ENCODE peak calls at places on chromosome 21, in nine cellular contexts. Q is stomach, U is neural progenitor cell, R is nephron progenitor cell, N is cardiac fibroblast, V is lower leg skin, B is body of pancreas, D is AG10803, A is AG04450. Z is an unnamed sample.

GRCh38 chr21:35256468-35256988 is 207.4 kb upstream of the RUNX1 start:
- DNase-seq in Q (peak), U (peak), R (no peak), N (peak), V (peak), B (peak), D (peak), A (peak), Z (peak)

GRCh38 chr21:28294046-28294445 is 698.6 kb downstream of the LTN1 start:
- DNase-seq in Q (no peak), U (no peak), R (no peak), N (peak), V (no peak), B (no peak), D (peak), A (no peak), Z (no peak)

GRCh38 chr21:42414928-42415769 is 11.4 kb downstream of the UBASH3A start:
- DNase-seq in Q (peak), U (no peak), R (no peak), N (peak), V (no peak), B (no peak), D (no peak), A (no peak), Z (no peak)

GRCh38 chr21:26070822-26071425 is 99.6 kb downstream of the APP start:
- DNase-seq in Q (no peak), U (peak), R (peak), N (peak), V (no peak), B (no peak), D (peak), A (no peak), Z (no peak)

GRCh38 chr21:28111151-28111619 is 881.5 kb downstream of the LTN1 start:
- DNase-seq in Q (no peak), U (no peak), R (peak), N (peak), V (no peak), B (peak), D (peak), A (peak), Z (no peak)

GRCh38 chr21:43025636-43026180 is 49.9 kb downstream of the CBS start:
- DNase-seq in Q (no peak), U (peak), R (no peak), N (peak), V (no peak), B (no peak), D (peak), A (peak), Z (no peak)

GRCh38 chr21:41899431-41900202 is 20.5 kb upstream of the PRDM15 start:
- DNase-seq in Q (no peak), U (no peak), R (no peak), N (no peak), V (no peak), B (no peak), D (no peak), A (no peak), Z (no peak)

GRCh38 chr21:25837545-25838263 is 102.9 kb downstream of the GABPA start:
- DNase-seq in Q (no peak), U (no peak), R (no peak), N (peak), V (no peak), B (no peak), D (peak), A (peak), Z (no peak)

GRCh38 chr21:42063206-42063577 is 7.9 kb upstream of the UMODL1 start:
- DNase-seq in Q (peak), U (no peak), R (no peak), N (no peak), V (no peak), B (peak), D (no peak), A (no peak), Z (no peak)

GRCh38 chr21:31873275-31873695 is 465 bp downstream of the HUNK start:
- DNase-seq in Q (no peak), U (peak), R (peak), N (no peak), V (peak), B (no peak), D (no peak), A (no peak), Z (no peak)

GRCh38 chr21:25872271-25872670 is 137.5 kb downstream of the GABPA start:
- DNase-seq in Q (no peak), U (peak), R (no peak), N (no peak), V (no peak), B (no peak), D (no peak), A (no peak), Z (no peak)

GRCh38 chr21:28781602-28782274 is 210.9 kb downstream of the LTN1 start:
- DNase-seq in Q (no peak), U (peak), R (no peak), N (peak), V (no peak), B (no peak), D (peak), A (no peak), Z (no peak)

GRCh38 chr21:31161157-31161556 is 122.9 kb upstream of the KRTAP19-8 start:
- DNase-seq in Q (no peak), U (peak), R (peak), N (no peak), V (no peak), B (no peak), D (peak), A (no peak), Z (no peak)

GRCh38 chr21:15752763-15753407 is 23.1 kb downstream of the USP25 start:
- DNase-seq in Q (no peak), U (peak), R (no peak), N (no peak), V (no peak), B (no peak), D (no peak), A (no peak), Z (no peak)

GRCh38 chr21:35814858-35815619 is 245.3 kb downstream of the SETD4 start:
- DNase-seq in Q (no peak), U (no peak), R (no peak), N (no peak), V (no peak), B (no peak), D (peak), A (no peak), Z (no peak)

GRCh38 chr21:31447477-31447876 is 103.4 kb upstream of the TIAM1 start:
- DNase-seq in Q (no peak), U (no peak), R (no peak), N (peak), V (no peak), B (no peak), D (peak), A (no peak), Z (no peak)

GRCh38 chr21:37620401-37620800 is 253.8 kb downstream of the DYRK1A start:
- DNase-seq in Q (no peak), U (no peak), R (no peak), N (peak), V (no peak), B (no peak), D (peak), A (no peak), Z (no peak)

GRCh38 chr21:36145259-36145658 is 10.4 kb downstream of the CBR3 start:
- DNase-seq in Q (no peak), U (no peak), R (no peak), N (no peak), V (no peak), B (no peak), D (no peak), A (no peak), Z (no peak)

GRCh38 chr21:42122808-42123207 is 51.7 kb downstream of the UMODL1 start:
- DNase-seq in Q (peak), U (no peak), R (no peak), N (no peak), V (no peak), B (no peak), D (no peak), A (no peak), Z (no peak)

GRCh38 chr21:39021475-39021832 is 161.8 kb downstream of the PSMG1 start:
- DNase-seq in Q (no peak), U (no peak), R (no peak), N (no peak), V (no peak), B (no peak), D (no peak), A (no peak), Z (no peak)

GRCh38 chr21:36203603-36203889 is 46.9 kb downstream of the DOP1B start:
- DNase-seq in Q (peak), U (no peak), R (no peak), N (peak), V (no peak), B (peak), D (peak), A (peak), Z (no peak)

GRCh38 chr21:22575165-22575584 is 1577.0 kb downstream of the NCAM2 start:
- DNase-seq in Q (no peak), U (peak), R (peak), N (no peak), V (no peak), B (no peak), D (no peak), A (no peak), Z (no peak)

GRCh38 chr21:34802180-34802899 is 133.5 kb downstream of the CLIC6 start:
- DNase-seq in Q (no peak), U (no peak), R (no peak), N (no peak), V (peak), B (no peak), D (no peak), A (no peak), Z (no peak)

GRCh38 chr21:43274022-43274945 is 105.5 kb downstream of the CRYAA start:
- DNase-seq in Q (no peak), U (no peak), R (no peak), N (no peak), V (no peak), B (no peak), D (no peak), A (no peak), Z (no peak)

GRCh38 chr21:28856588-28857250 is 136.0 kb downstream of the LTN1 start:
- DNase-seq in Q (no peak), U (peak), R (peak), N (peak), V (no peak), B (no peak), D (peak), A (no peak), Z (no peak)

GRCh38 chr21:18951291-18952038 is 547.9 kb upstream of the TMPRSS15 start:
- DNase-seq in Q (no peak), U (peak), R (peak), N (no peak), V (no peak), B (peak), D (no peak), A (no peak), Z (no peak)

GRCh38 chr21:16587141-16587570 is 857.4 kb downstream of the USP25 start:
- DNase-seq in Q (peak), U (no peak), R (no peak), N (peak), V (no peak), B (peak), D (peak), A (peak), Z (no peak)

GRCh38 chr21:34874689-34875513 is 174.2 kb downstream of the RUNX1 start:
- DNase-seq in Q (no peak), U (no peak), R (peak), N (no peak), V (no peak), B (no peak), D (no peak), A (no peak), Z (no peak)

GRCh38 chr21:43211085-43212071 is 42.6 kb downstream of the CRYAA start:
- DNase-seq in Q (peak), U (peak), R (peak), N (peak), V (peak), B (peak), D (no peak), A (no peak), Z (no peak)

GRCh38 chr21:24395320-24395933 is 1211.9 kb downstream of the MRPL39 start:
- DNase-seq in Q (no peak), U (no peak), R (no peak), N (no peak), V (no peak), B (peak), D (no peak), A (no peak), Z (no peak)

GRCh38 chr21:37365657-37366487 is 701 bp upstream of the DYRK1A start:
- DNase-seq in Q (peak), U (peak), R (peak), N (peak), V (peak), B (peak), D (peak), A (no peak), Z (no peak)

GRCh38 chr21:42308914-42309752 is 6.1 kb downstream of the TFF3 start:
- DNase-seq in Q (peak), U (no peak), R (no peak), N (no peak), V (peak), B (no peak), D (no peak), A (no peak), Z (no peak)

GRCh38 chr21:43333301-43334062 is 93.4 kb downstream of the SIK1 start:
- DNase-seq in Q (peak), U (peak), R (peak), N (peak), V (no peak), B (peak), D (peak), A (peak), Z (peak)

GRCh38 chr21:17427831-17428483 is 84.9 kb upstream of the CXADR start:
- DNase-seq in Q (no peak), U (no peak), R (peak), N (no peak), V (no peak), B (no peak), D (no peak), A (no peak), Z (no peak)

GRCh38 chr21:37268186-37268503 is 1.0 kb upstream of the VPS26C start:
- DNase-seq in Q (no peak), U (no peak), R (no peak), N (no peak), V (no peak), B (no peak), D (no peak), A (no peak), Z (no peak)

GRCh38 chr21:45699966-45700365 is 56.4 kb downstream of the PCBP3 start:
- DNase-seq in Q (no peak), U (no peak), R (no peak), N (no peak), V (no peak), B (no peak), D (peak), A (no peak), Z (no peak)

GRCh38 chr21:45698493-45698947 is 55.0 kb downstream of the PCBP3 start:
- DNase-seq in Q (no peak), U (no peak), R (no peak), N (peak), V (no peak), B (peak), D (peak), A (peak), Z (peak)

GRCh38 chr21:45700461-45700860 is 56.9 kb downstream of the PCBP3 start:
- DNase-seq in Q (no peak), U (no peak), R (no peak), N (no peak), V (no peak), B (no peak), D (no peak), A (no peak), Z (no peak)

GRCh38 chr21:45699251-45699942 is 55.9 kb downstream of the PCBP3 start:
- DNase-seq in Q (no peak), U (no peak), R (no peak), N (no peak), V (no peak), B (no peak), D (no peak), A (no peak), Z (no peak)

GRCh38 chr21:45695086-45695485 is 51.6 kb downstream of the PCBP3 start:
- DNase-seq in Q (no peak), U (peak), R (peak), N (no peak), V (no peak), B (no peak), D (no peak), A (no peak), Z (no peak)
- TF ChIP-seq CTCF in Q (no peak), U (peak), R (peak), N (no peak), V (no peak), B (no peak), D (no peak), A (no peak), Z (no peak)

GRCh38 chr21:45336870-45337269 is 49.2 kb upstream of the POFUT2 start:
- DNase-seq in Q (no peak), U (peak), R (no peak), N (peak), V (no peak), B (peak), D (peak), A (no peak), Z (no peak)
- TF ChIP-seq CTCF in Q (no peak), U (no peak), R (no peak), N (no peak), V (no peak), B (no peak), D (no peak), A (no peak), Z (no peak)

DNA sequence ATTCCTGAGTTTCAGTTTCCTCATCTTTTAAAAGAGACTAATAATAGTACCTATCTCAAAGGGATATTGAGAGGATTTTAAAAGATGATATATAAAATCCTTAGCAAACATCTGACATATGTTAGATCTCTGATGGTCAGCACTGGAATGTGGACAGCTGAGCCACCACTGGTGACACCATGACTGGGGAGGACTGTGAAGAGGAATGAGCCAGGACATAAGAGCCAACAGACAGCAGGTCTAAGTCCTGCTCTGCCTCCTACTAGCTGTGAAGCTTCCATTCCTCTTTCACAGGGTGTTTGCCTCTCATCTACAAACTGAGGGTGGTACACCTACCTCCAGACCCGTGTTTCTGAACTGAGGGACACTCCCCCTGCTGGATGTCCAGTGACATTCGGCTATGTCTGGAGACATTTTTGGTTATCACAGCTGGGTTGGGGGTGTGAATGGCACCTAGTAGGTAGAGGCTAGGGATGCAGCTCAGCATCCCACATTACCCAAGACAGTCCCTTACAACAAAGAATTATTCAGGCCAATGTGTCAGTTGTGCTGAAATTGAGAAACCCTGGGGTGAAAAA is 109.1 kb upstream of the OLIG2 start:
- DNase-seq in Q (no peak), U (no peak), R (no peak), N (no peak), V (no peak), B (no peak), D (no peak), A (no peak), Z (no peak)
- TF ChIP-seq CTCF in Q (no peak), U (peak), R (no peak), N (peak), V (no peak), B (no peak), D (peak), A (peak), Z (no peak)

GRCh38 chr21:45407629-45408247 is 2.8 kb downstream of the COL18A1 start:
- DNase-seq in Q (no peak), U (no peak), R (no peak), N (no peak), V (no peak), B (no peak), D (no peak), A (no peak), Z (no peak)

GRCh38 chr21:45405271-45405818 is 380 bp downstream of the COL18A1 start:
- DNase-seq in Q (no peak), U (peak), R (peak), N (peak), V (no peak), B (peak), D (no peak), A (no peak), Z (no peak)

GRCh38 chr21:45405819-45406762 is 1.1 kb downstream of the COL18A1 start:
- DNase-seq in Q (no peak), U (peak), R (peak), N (no peak), V (no peak), B (peak), D (no peak), A (no peak), Z (no peak)

GRCh38 chr21:45408271-45408791 is 3.4 kb downstream of the COL18A1 start:
- DNase-seq in Q (no peak), U (no peak), R (no peak), N (no peak), V (no peak), B (no peak), D (no peak), A (no peak), Z (no peak)

GRCh38 chr21:45406801-45407628 is 2.0 kb downstream of the COL18A1 start:
- DNase-seq in Q (no peak), U (peak), R (peak), N (no peak), V (no peak), B (peak), D (no peak), A (no peak), Z (no peak)
- TF ChIP-seq CTCF in Q (no peak), U (peak), R (no peak), N (no peak), V (no peak), B (no peak), D (peak), A (no peak), Z (no peak)

DNA sequence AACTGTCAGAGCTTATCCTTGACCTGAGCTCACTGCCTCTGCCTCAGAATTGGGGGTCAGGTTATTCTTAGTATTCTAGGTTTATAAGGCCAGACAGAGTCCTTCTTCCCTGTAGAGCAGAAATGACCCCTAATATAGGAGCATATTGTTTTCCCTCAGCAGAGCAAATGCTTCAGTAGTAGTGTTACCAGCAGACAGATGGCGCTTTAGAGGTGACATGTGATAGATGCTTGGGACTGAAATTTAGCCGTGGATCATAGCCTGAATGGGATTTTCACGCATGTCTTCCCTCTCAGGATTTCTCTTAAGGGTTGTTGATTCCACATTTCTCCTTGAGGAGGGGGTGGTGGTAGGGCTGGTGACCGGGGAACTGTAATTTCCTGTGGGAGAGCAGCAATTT is 24.5 kb downstream of the ADARB1 start:
- DNase-seq in Q (no peak), U (peak), R (no peak), N (peak), V (no peak), B (no peak), D (no peak), A (no peak), Z (no peak)
- TF ChIP-seq CTCF in Q (no peak), U (peak), R (no peak), N (peak), V (no peak), B (no peak), D (peak), A (peak), Z (no peak)

GRCh38 chr21:33386222-33386784 is 16.9 kb upstream of the IFNGR2 start:
- DNase-seq in Q (no peak), U (peak), R (no peak), N (no peak), V (no peak), B (no peak), D (no peak), A (no peak), Z (no peak)
- TF ChIP-seq CTCF in Q (no peak), U (peak), R (no peak), N (peak), V (no peak), B (no peak), D (peak), A (peak), Z (no peak)

GRCh38 chr21:44697811-44698734 is 1.1 kb downstream of the KRTAP10-12 start:
- DNase-seq in Q (no peak), U (peak), R (no peak), N (no peak), V (peak), B (no peak), D (no peak), A (no peak), Z (no peak)
- TF ChIP-seq CTCF in Q (no peak), U (no peak), R (no peak), N (no peak), V (no peak), B (no peak), D (no peak), A (no peak), Z (no peak)

GRCh38 chr21:14383596-14384210 is 757 bp upstream of the HSPA13 start:
- DNase-seq in Q (no peak), U (no peak), R (no peak), N (peak), V (no peak), B (no peak), D (peak), A (no peak), Z (no peak)
- TF ChIP-seq CTCF in Q (no peak), U (no peak), R (no peak), N (no peak), V (no peak), B (no peak), D (peak), A (peak), Z (no peak)

Z was measured in omental fat pad.